ENCODE peak calls at places on chromosomes 12 and 14, in eight cellular contexts. One of them, this sample, is unnamed.

GRCh38 chr12:15700595-15700994 is 88.6 kb downstream of the EPS8 start:
- DNase-seq in esophagus squamous epithelium: no peak
- DNase-seq in breast epithelium: no peak
- DNase-seq in PC-3: peak; percentile 79
- DNase-seq in kidney: no peak
- DNase-seq in DND-41: no peak
- DNase-seq in K562: no peak
- DNase-seq in fibroblast of lung: peak; percentile 95
- DNase-seq in this sample: no peak

GRCh38 chr14:31386271-31386670 is 34.1 kb downstream of the HEATR5A start:
- DNase-seq in esophagus squamous epithelium: no peak
- DNase-seq in breast epithelium: no peak
- DNase-seq in PC-3: no peak
- DNase-seq in kidney: no peak
- DNase-seq in DND-41: no peak
- DNase-seq in K562: no peak
- DNase-seq in fibroblast of lung: no peak
- DNase-seq in this sample: no peak

GRCh38 chr14:101124860-101125259 is 221.3 kb upstream of the RTL1 start:
- DNase-seq in esophagus squamous epithelium: no peak
- DNase-seq in breast epithelium: no peak
- DNase-seq in PC-3: no peak
- DNase-seq in kidney: peak; percentile 22
- DNase-seq in DND-41: no peak
- DNase-seq in K562: no peak
- DNase-seq in fibroblast of lung: no peak
- DNase-seq in this sample: no peak

GRCh38 chr14:54420478-54421116 is 20.6 kb downstream of the CNIH1 start:
- DNase-seq in esophagus squamous epithelium: no peak
- DNase-seq in breast epithelium: no peak
- DNase-seq in PC-3: peak; percentile 89
- DNase-seq in kidney: no peak
- DNase-seq in DND-41: no peak
- DNase-seq in K562: peak; percentile 24
- DNase-seq in fibroblast of lung: peak; percentile 63
- DNase-seq in this sample: no peak

GRCh38 chr14:55899531-55899930 is 218.7 kb upstream of the PELI2 start:
- DNase-seq in esophagus squamous epithelium: no peak
- DNase-seq in breast epithelium: no peak
- DNase-seq in PC-3: no peak
- DNase-seq in kidney: no peak
- DNase-seq in DND-41: no peak
- DNase-seq in K562: no peak
- DNase-seq in fibroblast of lung: peak; percentile 52
- DNase-seq in this sample: no peak

GRCh38 chr12:9223830-9224229 is 15.6 kb upstream of the PZP start:
- DNase-seq in esophagus squamous epithelium: no peak
- DNase-seq in breast epithelium: no peak
- DNase-seq in PC-3: no peak
- DNase-seq in kidney: no peak
- DNase-seq in DND-41: no peak
- DNase-seq in K562: no peak
- DNase-seq in fibroblast of lung: no peak
- DNase-seq in this sample: no peak

GRCh38 chr14:66662374-66662773 is 154.4 kb downstream of the GPHN start:
- DNase-seq in esophagus squamous epithelium: no peak
- DNase-seq in breast epithelium: no peak
- DNase-seq in PC-3: peak; percentile 55
- DNase-seq in kidney: no peak
- DNase-seq in DND-41: no peak
- DNase-seq in K562: no peak
- DNase-seq in fibroblast of lung: peak; percentile 40
- DNase-seq in this sample: no peak

GRCh38 chr14:55297611-55298323 is 26.5 kb downstream of the FBXO34 start:
- DNase-seq in esophagus squamous epithelium: no peak
- DNase-seq in breast epithelium: peak; percentile 56
- DNase-seq in PC-3: peak; percentile 72
- DNase-seq in kidney: no peak
- DNase-seq in DND-41: no peak
- DNase-seq in K562: no peak
- DNase-seq in fibroblast of lung: no peak
- DNase-seq in this sample: peak; percentile 29

GRCh38 chr12:91944637-91945036 is 201.0 kb downstream of the BTG1 start:
- DNase-seq in esophagus squamous epithelium: no peak
- DNase-seq in breast epithelium: no peak
- DNase-seq in PC-3: no peak
- DNase-seq in kidney: no peak
- DNase-seq in DND-41: no peak
- DNase-seq in K562: no peak
- DNase-seq in fibroblast of lung: no peak
- DNase-seq in this sample: no peak

GRCh38 chr12:77120156-77120555 is 54.8 kb upstream of the E2F7 start:
- DNase-seq in esophagus squamous epithelium: no peak
- DNase-seq in breast epithelium: no peak
- DNase-seq in PC-3: peak; percentile 92
- DNase-seq in kidney: no peak
- DNase-seq in DND-41: no peak
- DNase-seq in K562: no peak
- DNase-seq in fibroblast of lung: peak; percentile 46
- DNase-seq in this sample: no peak

GRCh38 chr12:49885118-49885517 is 18.6 kb downstream of the FAIM2 start:
- DNase-seq in esophagus squamous epithelium: no peak
- DNase-seq in breast epithelium: no peak
- DNase-seq in PC-3: no peak
- DNase-seq in kidney: peak; percentile 37
- DNase-seq in DND-41: no peak
- DNase-seq in K562: no peak
- DNase-seq in fibroblast of lung: no peak
- DNase-seq in this sample: no peak

GRCh38 chr14:23638414-23639047 is 2.4 kb downstream of the DHRS2 start:
- DNase-seq in esophagus squamous epithelium: no peak
- DNase-seq in breast epithelium: no peak
- DNase-seq in PC-3: no peak
- DNase-seq in kidney: no peak
- DNase-seq in DND-41: no peak
- DNase-seq in K562: no peak
- DNase-seq in fibroblast of lung: no peak
- DNase-seq in this sample: no peak

GRCh38 chr12:26783133-26783531 is 49.9 kb downstream of the ITPR2 start:
- DNase-seq in esophagus squamous epithelium: no peak
- DNase-seq in breast epithelium: no peak
- DNase-seq in PC-3: no peak
- DNase-seq in kidney: no peak
- DNase-seq in DND-41: no peak
- DNase-seq in K562: no peak
- DNase-seq in fibroblast of lung: no peak
- DNase-seq in this sample: no peak

GRCh38 chr12:131041968-131042847 is 88.5 kb downstream of the ADGRD1 start:
- DNase-seq in esophagus squamous epithelium: no peak
- DNase-seq in breast epithelium: no peak
- DNase-seq in PC-3: no peak
- DNase-seq in kidney: peak; percentile 49
- DNase-seq in DND-41: no peak
- DNase-seq in K562: no peak
- DNase-seq in fibroblast of lung: no peak
- DNase-seq in this sample: no peak

GRCh38 chr14:24411468-24412454 is 13.0 kb downstream of the NYNRIN start:
- DNase-seq in esophagus squamous epithelium: no peak
- DNase-seq in breast epithelium: no peak
- DNase-seq in PC-3: peak; percentile 56
- DNase-seq in kidney: no peak
- DNase-seq in DND-41: peak; percentile 38
- DNase-seq in K562: peak; percentile 53
- DNase-seq in fibroblast of lung: peak; percentile 72
- DNase-seq in this sample: peak; percentile 51

GRCh38 chr12:67804168-67804567 is 155.6 kb downstream of the DYRK2 start:
- DNase-seq in esophagus squamous epithelium: no peak
- DNase-seq in breast epithelium: no peak
- DNase-seq in PC-3: no peak
- DNase-seq in kidney: no peak
- DNase-seq in DND-41: peak; percentile 82
- DNase-seq in K562: no peak
- DNase-seq in fibroblast of lung: no peak
- DNase-seq in this sample: peak; percentile 91

DNA sequence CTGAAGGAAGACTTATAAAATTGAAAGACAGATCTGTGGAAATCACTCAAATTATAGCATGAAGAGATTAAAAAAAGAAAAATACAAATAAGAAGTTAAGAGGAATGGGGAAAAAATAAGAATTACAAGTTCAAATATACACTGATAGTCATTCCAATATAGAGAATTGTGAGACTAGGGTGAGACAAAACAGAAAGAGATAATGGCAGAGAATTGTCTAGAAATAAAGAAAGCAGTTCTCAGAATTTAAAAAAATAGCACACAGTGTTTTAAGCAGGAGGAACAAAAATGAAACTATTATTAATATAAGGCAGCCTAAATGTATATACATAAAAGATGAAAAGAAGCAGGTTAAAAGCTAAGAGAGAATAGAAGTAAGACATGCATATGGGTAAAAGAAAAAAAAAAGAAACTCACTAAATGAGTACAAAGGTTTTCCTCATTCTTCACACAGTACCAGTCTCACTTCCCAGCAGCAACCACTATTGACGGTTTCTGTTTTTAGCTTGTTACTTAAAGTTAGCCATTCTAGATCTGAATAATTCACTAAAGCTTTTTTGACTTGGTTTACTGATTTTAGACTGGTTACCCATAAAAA is 31.1 kb downstream of the SLC38A4 start:
- DNase-seq in esophagus squamous epithelium: no peak
- DNase-seq in breast epithelium: no peak
- DNase-seq in PC-3: no peak
- DNase-seq in kidney: no peak
- DNase-seq in DND-41: no peak
- DNase-seq in K562: no peak
- DNase-seq in fibroblast of lung: no peak
- DNase-seq in this sample: no peak
- H3K4me3 ChIP-seq in esophagus squamous epithelium: no peak overlapping the region
- H3K4me3 ChIP-seq in breast epithelium: no peak overlapping the region
- H3K4me3 ChIP-seq in PC-3: no peak overlapping the region
- H3K4me3 ChIP-seq in kidney: no peak overlapping the region
- H3K4me3 ChIP-seq in DND-41: no peak overlapping the region
- H3K4me3 ChIP-seq in K562: no peak overlapping the region
- H3K4me3 ChIP-seq in fibroblast of lung: no peak overlapping the region
- H3K4me3 ChIP-seq in this sample: no peak overlapping the region

DNA sequence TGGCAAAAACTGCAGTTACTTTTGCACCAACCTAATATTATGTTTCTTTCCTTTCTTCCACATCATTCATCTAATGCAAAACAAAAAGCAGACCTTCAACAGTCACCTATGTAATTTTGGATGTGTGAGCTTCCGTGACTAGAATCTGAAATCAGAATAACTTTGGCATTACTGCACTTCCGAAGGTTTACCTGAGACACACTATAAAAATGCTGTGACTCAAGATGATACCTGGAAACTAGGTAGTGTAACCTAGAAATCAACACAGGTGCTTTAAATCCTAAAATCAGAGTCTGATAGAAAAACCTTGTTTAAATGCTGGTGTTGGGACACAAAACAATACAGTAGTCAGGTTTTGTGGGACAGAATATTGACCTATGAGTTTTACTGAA is 2.2 kb downstream of the BTBD7 start:
- DNase-seq in esophagus squamous epithelium: no peak
- DNase-seq in breast epithelium: no peak
- DNase-seq in PC-3: peak; percentile 90
- DNase-seq in kidney: no peak
- DNase-seq in DND-41: no peak
- DNase-seq in K562: no peak
- DNase-seq in fibroblast of lung: no peak
- DNase-seq in this sample: no peak
- H3K4me3 ChIP-seq in esophagus squamous epithelium: no peak overlapping the region
- H3K4me3 ChIP-seq in breast epithelium: no peak overlapping the region
- H3K4me3 ChIP-seq in PC-3: peak overlapping the region; percentile 97
- H3K4me3 ChIP-seq in kidney: peak overlapping the region; percentile 97
- H3K4me3 ChIP-seq in DND-41: no peak overlapping the region
- H3K4me3 ChIP-seq in K562: peak overlapping the region; percentile 86
- H3K4me3 ChIP-seq in fibroblast of lung: no peak overlapping the region
- H3K4me3 ChIP-seq in this sample: no peak overlapping the region

DNA sequence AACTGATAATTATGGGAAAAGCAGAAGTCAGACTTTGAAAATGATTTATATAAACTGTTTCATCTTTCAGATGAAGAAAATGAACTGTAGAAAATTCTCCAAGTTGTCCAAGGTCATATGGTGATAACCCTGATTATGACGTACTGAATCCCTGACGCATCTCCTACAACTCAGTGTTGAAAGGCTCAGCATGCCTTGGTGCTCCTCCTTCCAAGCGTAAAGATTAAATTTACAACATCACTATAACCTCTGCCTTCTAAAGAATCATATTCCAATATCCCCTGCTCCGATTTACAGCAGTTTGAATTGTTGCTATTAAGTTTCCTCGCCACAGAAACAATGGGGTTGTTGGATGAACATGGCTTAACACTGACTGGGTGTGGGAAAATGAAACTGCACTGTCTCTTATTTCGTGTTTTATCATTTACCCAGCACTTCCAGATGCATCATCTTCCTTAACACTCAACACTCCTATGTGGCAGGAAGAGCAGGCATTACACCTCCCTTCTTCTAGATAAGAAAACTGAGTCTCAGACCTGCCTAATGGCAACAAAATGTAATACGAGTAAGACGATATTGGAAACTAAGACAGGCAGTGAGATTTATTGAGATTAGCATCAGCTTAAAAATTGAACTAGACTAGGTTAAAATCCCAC is 74.3 kb downstream of the PPM1H start:
- DNase-seq in esophagus squamous epithelium: no peak
- DNase-seq in breast epithelium: no peak
- DNase-seq in PC-3: no peak
- DNase-seq in kidney: no peak
- DNase-seq in DND-41: no peak
- DNase-seq in K562: no peak
- DNase-seq in fibroblast of lung: peak; percentile 26
- DNase-seq in this sample: no peak
- H3K4me3 ChIP-seq in esophagus squamous epithelium: no peak overlapping the region
- H3K4me3 ChIP-seq in breast epithelium: no peak overlapping the region
- H3K4me3 ChIP-seq in PC-3: no peak overlapping the region
- H3K4me3 ChIP-seq in kidney: no peak overlapping the region
- H3K4me3 ChIP-seq in DND-41: no peak overlapping the region
- H3K4me3 ChIP-seq in K562: no peak overlapping the region
- H3K4me3 ChIP-seq in fibroblast of lung: no peak overlapping the region
- H3K4me3 ChIP-seq in this sample: no peak overlapping the region

DNA sequence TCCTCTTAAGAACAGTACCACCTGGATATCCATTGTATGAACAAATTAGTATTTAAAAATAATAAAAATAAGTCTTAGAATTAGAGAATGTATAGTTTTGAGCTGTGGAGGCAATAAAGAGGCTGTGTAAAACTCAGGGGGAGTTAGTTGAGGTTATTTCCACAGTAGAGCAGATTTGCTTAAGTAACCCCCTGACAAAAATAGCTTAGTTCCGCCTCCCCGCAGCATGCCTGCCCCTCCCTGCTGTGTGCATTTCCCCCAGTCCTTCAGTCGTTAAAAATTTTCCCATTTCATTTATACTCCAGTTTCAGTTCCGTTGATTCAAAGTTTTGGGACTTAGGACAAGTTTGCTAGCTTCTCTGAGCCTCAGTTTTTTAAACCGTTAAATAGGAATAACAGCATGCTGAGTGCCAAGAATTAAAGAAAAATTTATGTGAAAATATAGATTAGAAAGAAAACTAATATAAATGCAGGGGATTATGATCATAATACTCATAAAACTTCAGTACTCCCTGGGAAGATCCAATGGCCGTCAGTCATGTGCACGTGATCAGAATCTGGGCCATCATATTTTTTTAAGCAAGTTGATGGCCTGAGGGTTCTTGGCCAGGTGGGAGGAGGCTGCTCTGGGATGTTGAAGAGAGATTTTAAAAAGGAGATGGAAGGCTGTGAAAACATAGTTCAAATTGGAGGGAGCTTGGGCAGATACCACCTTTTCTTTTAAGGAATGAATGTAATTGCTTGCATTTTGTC is 14.5 kb upstream of the SLC38A2 start:
- DNase-seq in esophagus squamous epithelium: no peak
- DNase-seq in breast epithelium: no peak
- DNase-seq in PC-3: peak; percentile 56
- DNase-seq in kidney: peak; percentile 79
- DNase-seq in DND-41: no peak
- DNase-seq in K562: no peak
- DNase-seq in fibroblast of lung: peak; percentile 86
- DNase-seq in this sample: no peak
- H3K4me3 ChIP-seq in esophagus squamous epithelium: peak overlapping the region; percentile 8
- H3K4me3 ChIP-seq in breast epithelium: peak overlapping the region; percentile 1
- H3K4me3 ChIP-seq in PC-3: peak overlapping the region; percentile 55
- H3K4me3 ChIP-seq in kidney: peak overlapping the region; percentile 12
- H3K4me3 ChIP-seq in DND-41: no peak overlapping the region
- H3K4me3 ChIP-seq in K562: no peak overlapping the region
- H3K4me3 ChIP-seq in fibroblast of lung: peak overlapping the region; percentile 2
- H3K4me3 ChIP-seq in this sample: peak overlapping the region; percentile 31